ENCODE peak calls at places on chromosomes 5 and 9, in four cellular contexts. N, E, H and S are unnamed samples.
A peak's percentile ranks its signal among the peaks of the same experiment; 100 is the strongest.

GRCh38 chr9:121810489-121810888 is 159.1 kb downstream of the DAB2IP start:
- DNase-seq in N (no peak), E (no peak), H (no peak), S (no peak)

GRCh38 chr5:95734916-95735315 is 3.8 kb downstream of the RHOBTB3 start:
- DNase-seq in N (no peak), E (no peak), H (no peak), S (no peak)

GRCh38 chr9:117737721-117738226 is 33.6 kb downstream of the TLR4 start:
- DNase-seq in N (no peak), E (no peak), H (no peak), S (no peak)

GRCh38 chr5:97547999-97548797 is 365.2 kb upstream of the RIOK2 start:
- DNase-seq in N (no peak), E (no peak), H (no peak), S (no peak)

GRCh38 chr5:76801159-76801802 is 17.5 kb upstream of the F2RL1 start:
- DNase-seq in N (no peak), E (no peak), H (no peak), S (no peak)

GRCh38 chr5:101942321-101942882 is 353.7 kb downstream of the SLCO4C1 start:
- DNase-seq in N (peak; percentile 26), E (no peak), H (peak; percentile 18), S (peak; percentile 12)

GRCh38 chr9:127773981-127774380 is 4.5 kb downstream of the SH2D3C start:
- DNase-seq in N (no peak), E (no peak), H (no peak), S (no peak)

GRCh38 chr5:170408189-170408588 is 19.0 kb upstream of the KCNMB1 start:
- DNase-seq in N (no peak), E (no peak), H (no peak), S (no peak)

GRCh38 chr9:115157245-115157674 is 39.3 kb upstream of the TNC start:
- DNase-seq in N (no peak), E (no peak), H (no peak), S (no peak)

GRCh38 chr9:110578896-110579752 is at the start of gene SVEP1:
- DNase-seq in N (peak; percentile 17), E (peak; percentile 35), H (peak; percentile 21), S (no peak)

GRCh38 chr5:136750507-136750906 is 385.2 kb upstream of the TRPC7 start:
- DNase-seq in N (no peak), E (no peak), H (no peak), S (no peak)

GRCh38 chr5:110258460-110258859 is 468.0 kb downstream of the TMEM232 start:
- DNase-seq in N (no peak), E (peak; percentile 15), H (no peak), S (no peak)

GRCh38 chr9:109914280-109915027 is 134.5 kb downstream of the PALM2AKAP2 start:
- DNase-seq in N (no peak), E (no peak), H (no peak), S (peak; percentile 22)

GRCh38 chr5:119031047-119031886 is 39.6 kb upstream of the DMXL1 start:
- DNase-seq in N (no peak), E (no peak), H (no peak), S (no peak)

GRCh38 chr9:137449931-137450537 is 8.9 kb upstream of the ENTPD8 start:
- DNase-seq in N (no peak), E (no peak), H (no peak), S (peak; percentile 7)

GRCh38 chr5:76735762-76736545 is 20.0 kb downstream of the F2R start:
- DNase-seq in N (no peak), E (no peak), H (no peak), S (no peak)

GRCh38 chr9:35659340-35659739 is 1.2 kb downstream of the CCDC107 start:
- DNase-seq in N (no peak), E (peak; percentile 26), H (no peak), S (no peak)

GRCh38 chr5:54313311-54314270 is 3.2 kb upstream of the ARL15 start:
- DNase-seq in N (no peak), E (no peak), H (no peak), S (no peak)

GRCh38 chr9:31259824-31260223 is 1124.6 kb upstream of the ACO1 start:
- DNase-seq in N (no peak), E (no peak), H (no peak), S (no peak)

GRCh38 chr5:179264641-179265528 is 80.4 kb downstream of the ADAMTS2 start:
- DNase-seq in N (peak; percentile 8), E (no peak), H (no peak), S (peak; percentile 4)